ENCODE peak calls at places on chromosome 6, in five cellular contexts. One of them, this sample, is unnamed.

GRCh38 chr6:26342106-26342999 is 22.6 kb upstream of the BTN3A2 start:
- DNase-seq in neural crest cell: no peak
- DNase-seq in ELR: peak
- DNase-seq in GM03348: no peak
- DNase-seq in KBM-7: no peak
- DNase-seq in this sample: no peak

GRCh38 chr6:18028332-18028731 is 40.9 kb upstream of the KIF13A start:
- DNase-seq in ELR: no peak
- DNase-seq in KBM-7: no peak
- DNase-seq in GM03348: no peak
- DNase-seq in neural crest cell: no peak
- DNase-seq in this sample: no peak

GRCh38 chr6:108565893-108566292 is 5.2 kb downstream of the FOXO3 start:
- DNase-seq in neural crest cell: no peak
- DNase-seq in GM03348: peak
- DNase-seq in KBM-7: peak
- DNase-seq in ELR: peak
- DNase-seq in this sample: no peak

GRCh38 chr6:107108201-107108890 is 7.0 kb downstream of the BEND3 start:
- DNase-seq in KBM-7: no peak
- DNase-seq in GM03348: no peak
- DNase-seq in neural crest cell: no peak
- DNase-seq in ELR: no peak
- DNase-seq in this sample: no peak

GRCh38 chr6:135522975-135523692 is 25.6 kb upstream of the AHI1 start:
- DNase-seq in KBM-7: no peak
- DNase-seq in neural crest cell: no peak
- DNase-seq in ELR: peak
- DNase-seq in GM03348: no peak
- DNase-seq in this sample: no peak

GRCh38 chr6:47476794-47477496 is 644 bp upstream of the CD2AP start:
- DNase-seq in GM03348: peak
- DNase-seq in ELR: no peak
- DNase-seq in KBM-7: peak
- DNase-seq in neural crest cell: no peak
- DNase-seq in this sample: no peak

GRCh38 chr6:5359413-5359812 is 98.1 kb downstream of the FARS2 start:
- DNase-seq in ELR: no peak
- DNase-seq in GM03348: no peak
- DNase-seq in KBM-7: no peak
- DNase-seq in neural crest cell: no peak
- DNase-seq in this sample: no peak

GRCh38 chr6:5086294-5086890 is 1.3 kb downstream of the PPP1R3G start:
- DNase-seq in GM03348: no peak
- DNase-seq in neural crest cell: no peak
- DNase-seq in KBM-7: no peak
- DNase-seq in ELR: no peak
- DNase-seq in this sample: no peak

GRCh38 chr6:100796049-100796823 is 84.9 kb downstream of the ASCC3 start:
- DNase-seq in neural crest cell: no peak
- DNase-seq in GM03348: no peak
- DNase-seq in ELR: no peak
- DNase-seq in KBM-7: peak
- DNase-seq in this sample: no peak

GRCh38 chr6:62740171-62740570 is 454.1 kb upstream of the KHDRBS2 start:
- DNase-seq in neural crest cell: no peak
- DNase-seq in KBM-7: no peak
- DNase-seq in GM03348: no peak
- DNase-seq in ELR: no peak
- DNase-seq in this sample: no peak

GRCh38 chr6:155882527-155883333 is 427.1 kb upstream of the NOX3 start:
- DNase-seq in GM03348: no peak
- DNase-seq in ELR: peak
- DNase-seq in KBM-7: no peak
- DNase-seq in neural crest cell: no peak
- DNase-seq in this sample: no peak

GRCh38 chr6:148700713-148701392 is 46.0 kb upstream of the UST start:
- DNase-seq in ELR: peak
- DNase-seq in GM03348: peak
- DNase-seq in neural crest cell: no peak
- DNase-seq in KBM-7: no peak
- DNase-seq in this sample: no peak

GRCh38 chr6:36657942-36658544 is 20.5 kb upstream of the CDKN1A start:
- DNase-seq in ELR: peak
- DNase-seq in neural crest cell: no peak
- DNase-seq in GM03348: peak
- DNase-seq in KBM-7: no peak
- DNase-seq in this sample: no peak

GRCh38 chr6:160172704-160173103 is 51.1 kb downstream of the SLC22A1 start:
- DNase-seq in neural crest cell: no peak
- DNase-seq in KBM-7: no peak
- DNase-seq in ELR: no peak
- DNase-seq in GM03348: no peak
- DNase-seq in this sample: no peak

GRCh38 chr6:42562788-42563187 is 1.0 kb upstream of the UBR2 start:
- DNase-seq in KBM-7: no peak
- DNase-seq in neural crest cell: no peak
- DNase-seq in GM03348: no peak
- DNase-seq in ELR: no peak
- DNase-seq in this sample: no peak

GRCh38 chr6:37691904-37692806 is 5.5 kb downstream of the MDGA1 start:
- DNase-seq in GM03348: peak
- DNase-seq in ELR: peak
- DNase-seq in neural crest cell: peak
- DNase-seq in KBM-7: peak
- DNase-seq in this sample: peak

GRCh38 chr6:110101885-110102284 is 77.6 kb downstream of the WASF1 start:
- DNase-seq in KBM-7: peak
- DNase-seq in neural crest cell: no peak
- DNase-seq in GM03348: no peak
- DNase-seq in ELR: no peak
- DNase-seq in this sample: no peak

GRCh38 chr6:125780540-125781306 is 10.0 kb upstream of the NCOA7 start:
- DNase-seq in GM03348: peak
- DNase-seq in ELR: peak
- DNase-seq in neural crest cell: peak
- DNase-seq in KBM-7: peak
- DNase-seq in this sample: no peak

GRCh38 chr6:163489584-163489983 is 75.1 kb downstream of the QKI start:
- DNase-seq in neural crest cell: no peak
- DNase-seq in KBM-7: no peak
- DNase-seq in GM03348: no peak
- DNase-seq in ELR: peak
- DNase-seq in this sample: no peak

GRCh38 chr6:72175936-72176335 is 289.6 kb downstream of the RIMS1 start:
- DNase-seq in KBM-7: no peak
- DNase-seq in GM03348: no peak
- DNase-seq in ELR: no peak
- DNase-seq in neural crest cell: no peak
- DNase-seq in this sample: no peak

GRCh38 chr6:144159231-144159630 is 8.9 kb downstream of the STX11 start:
- DNase-seq in KBM-7: no peak
- DNase-seq in neural crest cell: no peak
- DNase-seq in GM03348: no peak
- DNase-seq in ELR: no peak
- DNase-seq in this sample: no peak

GRCh38 chr6:23106951-23107350 is 537.6 kb downstream of the HDGFL1 start:
- DNase-seq in neural crest cell: no peak
- DNase-seq in ELR: peak
- DNase-seq in KBM-7: no peak
- DNase-seq in GM03348: peak
- DNase-seq in this sample: peak

GRCh38 chr6:31035862-31036497 is 25.7 kb downstream of the MUC22 start:
- DNase-seq in neural crest cell: no peak
- DNase-seq in KBM-7: no peak
- DNase-seq in GM03348: no peak
- DNase-seq in ELR: no peak
- DNase-seq in this sample: no peak

GRCh38 chr6:22227824-22228610 is 68.8 kb downstream of the PRL start:
- DNase-seq in ELR: no peak
- DNase-seq in GM03348: no peak
- DNase-seq in neural crest cell: no peak
- DNase-seq in KBM-7: no peak
- DNase-seq in this sample: no peak

GRCh38 chr6:109299695-109300564 is 82.3 kb downstream of the CD164 start:
- DNase-seq in ELR: no peak
- DNase-seq in KBM-7: peak
- DNase-seq in GM03348: no peak
- DNase-seq in neural crest cell: no peak
- DNase-seq in this sample: no peak

GRCh38 chr6:47633141-47633540 is 65.2 kb upstream of the ADGRF4 start:
- DNase-seq in GM03348: peak
- DNase-seq in KBM-7: no peak
- DNase-seq in ELR: peak
- DNase-seq in neural crest cell: no peak
- DNase-seq in this sample: no peak

GRCh38 chr6:89372506-89372901 is 20.0 kb upstream of the UBE2J1 start:
- DNase-seq in GM03348: no peak
- DNase-seq in KBM-7: no peak
- DNase-seq in neural crest cell: no peak
- DNase-seq in ELR: no peak
- DNase-seq in this sample: no peak

GRCh38 chr6:22322103-22322882 is 25.5 kb upstream of the PRL start:
- DNase-seq in ELR: no peak
- DNase-seq in KBM-7: no peak
- DNase-seq in neural crest cell: no peak
- DNase-seq in GM03348: no peak
- DNase-seq in this sample: no peak

GRCh38 chr6:31660998-31661866 is 654 bp upstream of the C6orf47 start:
- DNase-seq in neural crest cell: no peak
- DNase-seq in GM03348: peak
- DNase-seq in KBM-7: peak
- DNase-seq in ELR: no peak
- DNase-seq in this sample: no peak

GRCh38 chr6:37819802-37820712 is 530 bp downstream of the ZFAND3 start:
- DNase-seq in KBM-7: peak
- DNase-seq in ELR: peak
- DNase-seq in GM03348: peak
- DNase-seq in neural crest cell: no peak
- DNase-seq in this sample: no peak

GRCh38 chr6:39841923-39842322 is 49.7 kb downstream of the DAAM2 start:
- DNase-seq in GM03348: no peak
- DNase-seq in KBM-7: no peak
- DNase-seq in ELR: no peak
- DNase-seq in neural crest cell: no peak
- DNase-seq in this sample: no peak

GRCh38 chr6:33885121-33886057 is 81.6 kb upstream of the MLN start:
- DNase-seq in ELR: peak
- DNase-seq in neural crest cell: no peak
- DNase-seq in GM03348: peak
- DNase-seq in KBM-7: no peak
- DNase-seq in this sample: peak

GRCh38 chr6:127515794-127516675 is 3.1 kb downstream of the MTCL3 start:
- DNase-seq in neural crest cell: peak
- DNase-seq in KBM-7: peak
- DNase-seq in ELR: peak
- DNase-seq in GM03348: peak
- DNase-seq in this sample: no peak

GRCh38 chr6:84774174-84775158 is 10.1 kb upstream of the TBX18 start:
- DNase-seq in neural crest cell: peak
- DNase-seq in ELR: peak
- DNase-seq in KBM-7: peak
- DNase-seq in GM03348: peak
- DNase-seq in this sample: no peak

This sample was measured in HFF-Myc.